ENCODE peak calls at places on chromosomes 3 and 15, in six cellular contexts. E, W, C, L, T and R are unnamed samples.
A peak's percentile ranks its signal among the peaks of the same experiment; 100 is the strongest.

GRCh38 chr3:54056521-54056920 is 65.8 kb upstream of the CACNA2D3 start:
- DNase-seq in E (no peak), W (no peak), C (no peak), L (peak; percentile 1), T (no peak), R (no peak)

GRCh38 chr15:33639968-33640367 is 328.3 kb upstream of the CHRM5 start:
- DNase-seq in E (no peak), W (no peak), C (no peak), L (no peak), T (no peak), R (no peak)

GRCh38 chr3:194080913-194081800 is 54.8 kb upstream of the HES1 start:
- DNase-seq in E (no peak), W (no peak), C (no peak), L (no peak), T (peak; percentile 67), R (no peak)

GRCh38 chr3:159762981-159763465 is 225.6 kb upstream of the IL12A start:
- DNase-seq in E (no peak), W (peak; percentile 61), C (peak; percentile 89), L (peak; percentile 84), T (peak; percentile 93), R (no peak)

GRCh38 chr3:130905551-130905950 is 11.7 kb downstream of the ATP2C1 start:
- DNase-seq in E (no peak), W (no peak), C (peak; percentile 4), L (peak; percentile 58), T (no peak), R (no peak)

GRCh38 chr3:44920081-44920480 is 45.7 kb downstream of the TGM4 start:
- DNase-seq in E (no peak), W (no peak), C (no peak), L (no peak), T (no peak), R (no peak)

GRCh38 chr15:80160570-80161156 is 7.9 kb downstream of the FAH start:
- DNase-seq in E (no peak), W (peak; percentile 78), C (peak; percentile 68), L (peak; percentile 96), T (no peak), R (peak; percentile 72)

GRCh38 chr15:47035756-47036155 is 681.5 kb upstream of the SEMA6D start:
- DNase-seq in E (no peak), W (no peak), C (no peak), L (no peak), T (no peak), R (no peak)

GRCh38 chr3:149339931-149340309 is 6.5 kb upstream of the TM4SF18 start:
- DNase-seq in E (peak; percentile 95), W (peak; percentile 79), C (peak; percentile 98), L (peak; percentile 96), T (peak; percentile 93), R (peak; percentile 76)

GRCh38 chr3:95154775-95155174 is 1091.9 kb downstream of the NSUN3 start:
- DNase-seq in E (no peak), W (no peak), C (peak; percentile 39), L (peak; percentile 26), T (no peak), R (no peak)

GRCh38 chr3:147934316-147935188 is 525.4 kb downstream of the ZIC1 start:
- DNase-seq in E (no peak), W (no peak), C (no peak), L (no peak), T (no peak), R (no peak)

GRCh38 chr3:50164056-50164455 is 8.9 kb downstream of the SEMA3F start:
- DNase-seq in E (no peak), W (peak; percentile 76), C (peak; percentile 69), L (peak; percentile 38), T (peak; percentile 97), R (peak; percentile 65)

GRCh38 chr3:54863806-54864205 is 64.1 kb downstream of the LRTM1 start:
- DNase-seq in E (no peak), W (no peak), C (no peak), L (no peak), T (no peak), R (no peak)

GRCh38 chr3:39088456-39088855 is 19.0 kb downstream of the GORASP1 start:
- DNase-seq in E (peak; percentile 17), W (no peak), C (no peak), L (peak; percentile 17), T (no peak), R (no peak)

GRCh38 chr3:151305081-151305777 is 11.4 kb downstream of the GPR87 start:
- DNase-seq in E (peak; percentile 91), W (peak; percentile 84), C (peak; percentile 82), L (peak; percentile 99), T (peak; percentile 95), R (peak; percentile 90)

GRCh38 chr3:31671976-31672375 is 139.3 kb downstream of the STT3B start:
- DNase-seq in E (no peak), W (peak; percentile 34), C (no peak), L (peak; percentile 57), T (peak; percentile 31), R (no peak)

GRCh38 chr3:52093751-52094525 is 37.6 kb upstream of the DUSP7 start:
- DNase-seq in E (no peak), W (no peak), C (no peak), L (peak; percentile 80), T (no peak), R (peak; percentile 21)

GRCh38 chr3:141241248-141242034 is 9.8 kb downstream of the PXYLP1 start:
- DNase-seq in E (peak; percentile 92), W (no peak), C (no peak), L (no peak), T (peak; percentile 78), R (no peak)

GRCh38 chr15:61034793-61035710 is 194.1 kb downstream of the RORA start:
- DNase-seq in E (no peak), W (no peak), C (no peak), L (peak; percentile 88), T (no peak), R (no peak)

GRCh38 chr3:197456271-197457091 is 99.3 kb downstream of the BDH1 start:
- DNase-seq in E (peak; percentile 96), W (peak; percentile 75), C (peak; percentile 35), L (peak; percentile 95), T (peak; percentile 97), R (no peak)

GRCh38 chr3:194951931-194952572 is 266.4 kb downstream of the FAM43A start:
- DNase-seq in E (no peak), W (no peak), C (no peak), L (no peak), T (peak; percentile 60), R (no peak)

GRCh38 chr3:37859908-37860199 is 1.8 kb upstream of the CTDSPL start:
- DNase-seq in E (no peak), W (no peak), C (no peak), L (no peak), T (peak; percentile 87), R (no peak)

GRCh38 chr3:157174265-157174615 is 14.3 kb upstream of the CCNL1 start:
- DNase-seq in E (no peak), W (no peak), C (peak; percentile 53), L (no peak), T (peak; percentile 87), R (no peak)

GRCh38 chr3:48607519-48607918 is 1.9 kb downstream of the UQCRC1 start:
- DNase-seq in E (no peak), W (no peak), C (no peak), L (no peak), T (no peak), R (no peak)

GRCh38 chr3:6799264-6799915 is 61.5 kb upstream of the GRM7 start:
- DNase-seq in E (no peak), W (no peak), C (peak; percentile 41), L (peak; percentile 9), T (no peak), R (no peak)

DNA sequence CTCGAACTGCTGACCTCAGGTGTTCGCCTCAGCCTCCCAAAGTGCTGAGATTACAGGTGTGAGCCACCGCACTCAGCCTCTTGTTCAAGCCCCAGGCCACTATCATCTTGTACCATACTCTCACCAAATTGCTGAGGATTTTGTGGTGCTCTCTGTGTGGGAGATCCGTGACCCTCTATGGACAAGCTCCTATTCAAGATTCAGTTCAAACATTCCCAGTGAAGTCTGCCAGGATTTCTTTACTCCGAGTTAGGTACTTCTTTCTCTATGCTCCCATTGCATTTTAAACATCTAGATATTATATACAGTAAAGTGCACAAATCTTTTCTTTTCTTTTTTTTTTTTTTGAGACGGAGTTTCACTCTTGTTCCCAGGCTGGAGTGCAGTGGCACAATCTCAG is 856 bp upstream of the TM4SF19 start:
- DNase-seq in E (no peak), W (no peak), C (no peak), L (no peak), T (no peak), R (no peak)
- TF ChIP-seq CTCF in E (no peak), W (no peak), C (no peak), L (no peak), T (no peak), R (no peak)

GRCh38 chr15:69298697-69299441 is at the start of gene PAQR5:
- DNase-seq in E (no peak), W (no peak), C (peak; percentile 63), L (no peak), T (no peak), R (no peak)

GRCh38 chr15:69296606-69297005 is 2.1 kb upstream of the PAQR5 start:
- DNase-seq in E (no peak), W (no peak), C (no peak), L (no peak), T (no peak), R (no peak)

GRCh38 chr15:69298354-69298696 is 387 bp upstream of the PAQR5 start:
- DNase-seq in E (no peak), W (no peak), C (no peak), L (no peak), T (no peak), R (no peak)

GRCh38 chr15:69299451-69300128 is 878 bp downstream of the PAQR5 start:
- DNase-seq in E (no peak), W (no peak), C (no peak), L (no peak), T (no peak), R (no peak)

DNA sequence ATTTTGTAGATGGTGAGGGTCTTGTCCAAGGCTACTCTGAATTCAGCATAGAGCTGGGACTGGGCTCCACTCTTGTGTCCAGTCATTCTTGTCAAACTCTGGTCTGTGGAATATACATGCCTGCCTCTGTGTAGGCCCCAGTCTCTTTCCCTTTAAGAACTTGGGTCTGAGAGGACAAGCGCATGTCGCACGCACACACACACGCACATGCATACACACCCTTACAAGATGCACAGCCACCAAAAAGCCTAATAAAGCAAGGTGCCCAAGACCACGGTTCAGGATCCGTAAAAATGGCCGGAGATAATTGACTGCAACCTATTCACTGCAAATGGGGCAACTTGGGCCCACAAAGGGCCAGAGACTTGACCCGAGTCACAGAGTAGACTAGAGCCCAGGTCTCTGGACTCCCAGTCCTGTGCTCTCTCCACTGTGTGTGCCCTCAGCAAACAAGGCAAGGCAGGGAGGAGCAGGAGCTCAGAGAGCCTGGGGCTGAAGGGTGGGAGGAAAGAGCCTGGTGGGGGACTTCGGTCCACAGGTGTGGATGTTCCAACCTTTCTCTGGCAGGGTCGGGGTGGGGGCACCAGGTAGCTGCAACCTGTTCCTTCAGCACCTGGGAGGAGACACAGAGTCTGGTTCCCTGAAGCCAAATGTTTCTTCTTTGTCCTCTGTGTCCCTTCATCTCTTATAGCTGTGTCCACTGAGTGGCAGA is 914 bp upstream of the PAQR5 start:
- DNase-seq in E (no peak), W (no peak), C (peak; percentile 52), L (no peak), T (no peak), R (no peak)
- H3K4me3 ChIP-seq in E (no peak overlapping the region), W (no peak overlapping the region), C (no peak overlapping the region), L (no peak overlapping the region), T (no peak overlapping the region), R (no peak overlapping the region)

GRCh38 chr3:136604961-136605360 is 147.2 kb downstream of the STAG1 start:
- DNase-seq in E (no peak), W (no peak), C (no peak), L (peak; percentile 50), T (no peak), R (no peak)
- TF ChIP-seq CTCF in E (no peak), W (no peak), C (no peak), L (no peak), T (no peak), R (no peak)

GRCh38 chr15:66424963-66425612 is 38.4 kb downstream of the MAP2K1 start:
- DNase-seq in E (no peak), W (no peak), C (no peak), L (no peak), T (no peak), R (no peak)
- H3K4me3 ChIP-seq in E (no peak overlapping the region), W (no peak overlapping the region), C (no peak overlapping the region), L (no peak overlapping the region), T (no peak overlapping the region), R (no peak overlapping the region)